ENCODE peak calls at places on chromosome 6, in four cellular contexts. One of them, this sample, is unnamed.

GRCh38 chr6:24659547-24659946 is 7.2 kb downstream of the TDP2 start:
- ATAC-seq in lower lobe of right lung: peak
- ATAC-seq in Panc1: no peak
- ATAC-seq in stimulated activated effector memory CD8-positive, alpha-beta T cell treated with anti-CD3 and anti-CD28 coated beads, Interleukin-12 subunit alpha, Interleukin-12 subunit beta, amount 100 ng/mL, for 72 hours: no peak
- ATAC-seq in this sample: no peak

GRCh38 chr6:125951323-125951722 is 5.2 kb upstream of the HINT3 start:
- ATAC-seq in Panc1: no peak
- ATAC-seq in lower lobe of right lung: no peak
- ATAC-seq in stimulated activated effector memory CD8-positive, alpha-beta T cell treated with anti-CD3 and anti-CD28 coated beads, Interleukin-12 subunit alpha, Interleukin-12 subunit beta, amount 100 ng/mL, for 72 hours: no peak
- ATAC-seq in this sample: no peak

GRCh38 chr6:63441266-63441956 is 121.6 kb upstream of the LGSN start:
- ATAC-seq in lower lobe of right lung: peak
- ATAC-seq in stimulated activated effector memory CD8-positive, alpha-beta T cell treated with anti-CD3 and anti-CD28 coated beads, Interleukin-12 subunit alpha, Interleukin-12 subunit beta, amount 100 ng/mL, for 72 hours: peak
- ATAC-seq in Panc1: no peak
- ATAC-seq in this sample: no peak

GRCh38 chr6:169702640-169703246 is 817 bp downstream of the C6orf120 start:
- ATAC-seq in lower lobe of right lung: peak
- ATAC-seq in stimulated activated effector memory CD8-positive, alpha-beta T cell treated with anti-CD3 and anti-CD28 coated beads, Interleukin-12 subunit alpha, Interleukin-12 subunit beta, amount 100 ng/mL, for 72 hours: peak
- ATAC-seq in Panc1: peak
- ATAC-seq in this sample: peak

GRCh38 chr6:71496018-71496800 is 207.6 kb downstream of the OGFRL1 start:
- ATAC-seq in Panc1: no peak
- ATAC-seq in stimulated activated effector memory CD8-positive, alpha-beta T cell treated with anti-CD3 and anti-CD28 coated beads, Interleukin-12 subunit alpha, Interleukin-12 subunit beta, amount 100 ng/mL, for 72 hours: no peak
- ATAC-seq in lower lobe of right lung: peak
- ATAC-seq in this sample: peak

GRCh38 chr6:79413562-79414002 is 123.6 kb downstream of the LCA5 start:
- ATAC-seq in lower lobe of right lung: peak
- ATAC-seq in Panc1: no peak
- ATAC-seq in stimulated activated effector memory CD8-positive, alpha-beta T cell treated with anti-CD3 and anti-CD28 coated beads, Interleukin-12 subunit alpha, Interleukin-12 subunit beta, amount 100 ng/mL, for 72 hours: no peak
- ATAC-seq in this sample: no peak

GRCh38 chr6:139654888-139655782 is 280.7 kb upstream of the CITED2 start:
- ATAC-seq in Panc1: no peak
- ATAC-seq in lower lobe of right lung: no peak
- ATAC-seq in stimulated activated effector memory CD8-positive, alpha-beta T cell treated with anti-CD3 and anti-CD28 coated beads, Interleukin-12 subunit alpha, Interleukin-12 subunit beta, amount 100 ng/mL, for 72 hours: no peak
- ATAC-seq in this sample: no peak

GRCh38 chr6:164859791-164860190 is 449.6 kb downstream of the C6orf118 start:
- ATAC-seq in Panc1: no peak
- ATAC-seq in stimulated activated effector memory CD8-positive, alpha-beta T cell treated with anti-CD3 and anti-CD28 coated beads, Interleukin-12 subunit alpha, Interleukin-12 subunit beta, amount 100 ng/mL, for 72 hours: no peak
- ATAC-seq in lower lobe of right lung: no peak
- ATAC-seq in this sample: no peak

GRCh38 chr6:117191448-117191847 is 73.9 kb upstream of the VGLL2 start:
- ATAC-seq in stimulated activated effector memory CD8-positive, alpha-beta T cell treated with anti-CD3 and anti-CD28 coated beads, Interleukin-12 subunit alpha, Interleukin-12 subunit beta, amount 100 ng/mL, for 72 hours: no peak
- ATAC-seq in Panc1: no peak
- ATAC-seq in lower lobe of right lung: no peak
- ATAC-seq in this sample: no peak

GRCh38 chr6:4829089-4829488 is 52.9 kb downstream of the CDYL start:
- ATAC-seq in stimulated activated effector memory CD8-positive, alpha-beta T cell treated with anti-CD3 and anti-CD28 coated beads, Interleukin-12 subunit alpha, Interleukin-12 subunit beta, amount 100 ng/mL, for 72 hours: no peak
- ATAC-seq in Panc1: no peak
- ATAC-seq in lower lobe of right lung: no peak
- ATAC-seq in this sample: no peak

GRCh38 chr6:26351544-26351953 is 13.4 kb upstream of the BTN3A2 start:
- ATAC-seq in Panc1: peak
- ATAC-seq in stimulated activated effector memory CD8-positive, alpha-beta T cell treated with anti-CD3 and anti-CD28 coated beads, Interleukin-12 subunit alpha, Interleukin-12 subunit beta, amount 100 ng/mL, for 72 hours: no peak
- ATAC-seq in lower lobe of right lung: no peak
- ATAC-seq in this sample: no peak

GRCh38 chr6:29757701-29758293 is 34.6 kb downstream of the HLA-F start:
- ATAC-seq in stimulated activated effector memory CD8-positive, alpha-beta T cell treated with anti-CD3 and anti-CD28 coated beads, Interleukin-12 subunit alpha, Interleukin-12 subunit beta, amount 100 ng/mL, for 72 hours: no peak
- ATAC-seq in lower lobe of right lung: no peak
- ATAC-seq in Panc1: no peak
- ATAC-seq in this sample: no peak

GRCh38 chr6:79249136-79249535 is 14.7 kb upstream of the HMGN3 start:
- ATAC-seq in lower lobe of right lung: no peak
- ATAC-seq in stimulated activated effector memory CD8-positive, alpha-beta T cell treated with anti-CD3 and anti-CD28 coated beads, Interleukin-12 subunit alpha, Interleukin-12 subunit beta, amount 100 ng/mL, for 72 hours: no peak
- ATAC-seq in Panc1: no peak
- ATAC-seq in this sample: no peak

GRCh38 chr6:53986721-53987526 is 124.3 kb upstream of the MLIP start:
- ATAC-seq in stimulated activated effector memory CD8-positive, alpha-beta T cell treated with anti-CD3 and anti-CD28 coated beads, Interleukin-12 subunit alpha, Interleukin-12 subunit beta, amount 100 ng/mL, for 72 hours: no peak
- ATAC-seq in Panc1: no peak
- ATAC-seq in lower lobe of right lung: peak
- ATAC-seq in this sample: no peak

GRCh38 chr6:162388383-162388777 is 339.2 kb downstream of the PRKN start:
- ATAC-seq in stimulated activated effector memory CD8-positive, alpha-beta T cell treated with anti-CD3 and anti-CD28 coated beads, Interleukin-12 subunit alpha, Interleukin-12 subunit beta, amount 100 ng/mL, for 72 hours: peak
- ATAC-seq in Panc1: no peak
- ATAC-seq in lower lobe of right lung: no peak
- ATAC-seq in this sample: no peak

GRCh38 chr6:128517124-128517523 is 3.3 kb downstream of the PTPRK start:
- ATAC-seq in stimulated activated effector memory CD8-positive, alpha-beta T cell treated with anti-CD3 and anti-CD28 coated beads, Interleukin-12 subunit alpha, Interleukin-12 subunit beta, amount 100 ng/mL, for 72 hours: no peak
- ATAC-seq in lower lobe of right lung: no peak
- ATAC-seq in Panc1: no peak
- ATAC-seq in this sample: no peak

GRCh38 chr6:75374913-75375530 is 90.4 kb upstream of the TMEM30A start:
- ATAC-seq in lower lobe of right lung: peak
- ATAC-seq in Panc1: peak
- ATAC-seq in stimulated activated effector memory CD8-positive, alpha-beta T cell treated with anti-CD3 and anti-CD28 coated beads, Interleukin-12 subunit alpha, Interleukin-12 subunit beta, amount 100 ng/mL, for 72 hours: peak
- ATAC-seq in this sample: peak

GRCh38 chr6:157079277-157079676 is 244.0 kb downstream of the TMEM242 start:
- ATAC-seq in lower lobe of right lung: no peak
- ATAC-seq in Panc1: no peak
- ATAC-seq in stimulated activated effector memory CD8-positive, alpha-beta T cell treated with anti-CD3 and anti-CD28 coated beads, Interleukin-12 subunit alpha, Interleukin-12 subunit beta, amount 100 ng/mL, for 72 hours: no peak
- ATAC-seq in this sample: no peak

GRCh38 chr6:33192105-33192646 is at the start of gene COL11A2:
- ATAC-seq in stimulated activated effector memory CD8-positive, alpha-beta T cell treated with anti-CD3 and anti-CD28 coated beads, Interleukin-12 subunit alpha, Interleukin-12 subunit beta, amount 100 ng/mL, for 72 hours: peak
- ATAC-seq in lower lobe of right lung: peak
- ATAC-seq in Panc1: no peak
- ATAC-seq in this sample: peak

GRCh38 chr6:31402324-31403282 is 792 bp upstream of the MICA start:
- ATAC-seq in Panc1: peak
- ATAC-seq in stimulated activated effector memory CD8-positive, alpha-beta T cell treated with anti-CD3 and anti-CD28 coated beads, Interleukin-12 subunit alpha, Interleukin-12 subunit beta, amount 100 ng/mL, for 72 hours: peak
- ATAC-seq in lower lobe of right lung: no peak
- ATAC-seq in this sample: peak

GRCh38 chr6:109894181-109894580 is 83.9 kb upstream of the GPR6 start:
- ATAC-seq in stimulated activated effector memory CD8-positive, alpha-beta T cell treated with anti-CD3 and anti-CD28 coated beads, Interleukin-12 subunit alpha, Interleukin-12 subunit beta, amount 100 ng/mL, for 72 hours: no peak
- ATAC-seq in Panc1: no peak
- ATAC-seq in lower lobe of right lung: peak
- ATAC-seq in this sample: peak

GRCh38 chr6:24922174-24922573 is 13.6 kb downstream of the RIPOR2 start:
- ATAC-seq in Panc1: no peak
- ATAC-seq in lower lobe of right lung: peak
- ATAC-seq in stimulated activated effector memory CD8-positive, alpha-beta T cell treated with anti-CD3 and anti-CD28 coated beads, Interleukin-12 subunit alpha, Interleukin-12 subunit beta, amount 100 ng/mL, for 72 hours: peak
- ATAC-seq in this sample: peak

GRCh38 chr6:108920751-108921150 is 72.5 kb downstream of the ARMC2 start:
- ATAC-seq in Panc1: no peak
- ATAC-seq in stimulated activated effector memory CD8-positive, alpha-beta T cell treated with anti-CD3 and anti-CD28 coated beads, Interleukin-12 subunit alpha, Interleukin-12 subunit beta, amount 100 ng/mL, for 72 hours: no peak
- ATAC-seq in lower lobe of right lung: no peak
- ATAC-seq in this sample: no peak

GRCh38 chr6:162889303-162889702 is 161.5 kb downstream of the PACRG start:
- ATAC-seq in lower lobe of right lung: no peak
- ATAC-seq in stimulated activated effector memory CD8-positive, alpha-beta T cell treated with anti-CD3 and anti-CD28 coated beads, Interleukin-12 subunit alpha, Interleukin-12 subunit beta, amount 100 ng/mL, for 72 hours: no peak
- ATAC-seq in Panc1: no peak
- ATAC-seq in this sample: no peak

GRCh38 chr6:7147051-7147671 is 39.4 kb downstream of the RREB1 start:
- ATAC-seq in stimulated activated effector memory CD8-positive, alpha-beta T cell treated with anti-CD3 and anti-CD28 coated beads, Interleukin-12 subunit alpha, Interleukin-12 subunit beta, amount 100 ng/mL, for 72 hours: no peak
- ATAC-seq in Panc1: no peak
- ATAC-seq in lower lobe of right lung: no peak
- ATAC-seq in this sample: no peak

GRCh38 chr6:121994936-121995335 is 404.5 kb upstream of the HSF2 start:
- ATAC-seq in lower lobe of right lung: no peak
- ATAC-seq in Panc1: no peak
- ATAC-seq in stimulated activated effector memory CD8-positive, alpha-beta T cell treated with anti-CD3 and anti-CD28 coated beads, Interleukin-12 subunit alpha, Interleukin-12 subunit beta, amount 100 ng/mL, for 72 hours: no peak
- ATAC-seq in this sample: no peak

GRCh38 chr6:28867078-28867414 is 56.7 kb downstream of the TRIM27 start:
- ATAC-seq in lower lobe of right lung: peak
- ATAC-seq in Panc1: no peak
- ATAC-seq in stimulated activated effector memory CD8-positive, alpha-beta T cell treated with anti-CD3 and anti-CD28 coated beads, Interleukin-12 subunit alpha, Interleukin-12 subunit beta, amount 100 ng/mL, for 72 hours: peak
- ATAC-seq in this sample: peak